ENCODE peak calls at places on chromosomes 11 and 22, in five cellular contexts. Q is IMR-90, L is neuronal stem cell, W is mesenchymal stem cell, N is mesendoderm. F is an unnamed sample.
A peak's percentile ranks its signal among the peaks of the same experiment; 100 is the strongest.

GRCh38 chr11:13338437-13339069 is 61.0 kb downstream of the BMAL1 start:
- DNase-seq in Q (peak; percentile 69), L (no peak), W (peak; percentile 70), N (no peak), F (no peak)

GRCh38 chr11:86486261-86487030 is 111.8 kb downstream of the CCDC81 start:
- DNase-seq in W (no peak), N (peak; percentile 49), L (no peak), Q (no peak), F (no peak)

GRCh38 chr11:115267228-115267627 is 237.0 kb downstream of the CADM1 start:
- DNase-seq in Q (no peak), W (no peak), L (no peak), N (no peak), F (no peak)

GRCh38 chr11:8886332-8886731 is 24.7 kb upstream of the AKIP1 start:
- DNase-seq in Q (peak; percentile 45), L (no peak), W (peak; percentile 29), N (no peak), F (no peak)

GRCh38 chr11:36672815-36673450 is 74.9 kb upstream of the RAG2 start:
- DNase-seq in Q (peak; percentile 58), N (peak; percentile 49), W (peak; percentile 57), L (no peak), F (no peak)

GRCh38 chr11:13210424-13210823 is 67.2 kb upstream of the BMAL1 start:
- DNase-seq in Q (peak; percentile 84), N (peak; percentile 87), W (peak; percentile 76), L (peak; percentile 59), F (peak; percentile 77)

GRCh38 chr22:32850591-32851517 is 49.3 kb downstream of the TIMP3 start:
- DNase-seq in Q (no peak), W (peak; percentile 32), L (no peak), N (no peak), F (peak; percentile 78)

GRCh38 chr11:66106786-66107599 is 36.9 kb downstream of the PACS1 start:
- DNase-seq in L (no peak), N (peak; percentile 60), Q (no peak), W (no peak), F (peak; percentile 26)

GRCh38 chr11:118277312-118277711 is 13.2 kb upstream of the MPZL2 start:
- DNase-seq in N (peak; percentile 55), Q (peak; percentile 36), L (no peak), W (no peak), F (peak; percentile 39)

GRCh38 chr11:73308003-73308962 is at the start of gene ARHGEF17:
- DNase-seq in L (peak; percentile 90), W (peak; percentile 91), Q (peak; percentile 76), N (peak; percentile 91), F (peak; percentile 52)

GRCh38 chr11:1776944-1777715 is 13.4 kb upstream of the CTSD start:
- DNase-seq in L (no peak), N (no peak), Q (no peak), W (no peak), F (no peak)

GRCh38 chr11:64893194-64894069 is 15.0 kb upstream of the EHD1 start:
- DNase-seq in W (no peak), Q (no peak), N (no peak), L (no peak), F (no peak)

GRCh38 chr11:33687733-33688479 is 12.7 kb downstream of the C11orf91 start:
- DNase-seq in L (peak; percentile 57), W (peak; percentile 76), Q (peak; percentile 78), N (peak; percentile 66), F (peak; percentile 53)

GRCh38 chr11:132453411-132453810 is 1078.9 kb downstream of the OPCML start:
- DNase-seq in N (no peak), L (no peak), W (no peak), Q (no peak), F (no peak)

GRCh38 chr22:19434829-19435580 is 2.7 kb downstream of the MRPL40 start:
- DNase-seq in L (no peak), N (no peak), Q (no peak), W (no peak), F (no peak)

GRCh38 chr11:34916810-34917780 is 677 bp downstream of the PDHX start:
- DNase-seq in N (no peak), Q (peak; percentile 30), W (no peak), L (no peak), F (peak; percentile 16)

GRCh38 chr11:110524227-110524626 is 94.5 kb downstream of the FDX1 start:
- DNase-seq in L (no peak), Q (peak; percentile 99), W (peak; percentile 98), N (no peak), F (peak; percentile 29)

GRCh38 chr11:32852142-32852541 is 22.4 kb downstream of the PRRG4 start:
- DNase-seq in Q (peak; percentile 16), N (peak; percentile 8), L (no peak), W (no peak), F (peak; percentile 83)

GRCh38 chr11:115051938-115052590 is 373.7 kb downstream of the NXPE2 start:
- DNase-seq in L (no peak), W (no peak), Q (no peak), N (no peak), F (peak; percentile 73)

GRCh38 chr11:119320593-119321524 is 3.9 kb upstream of the MCAM start:
- DNase-seq in W (peak; percentile 82), L (no peak), N (peak; percentile 86), Q (peak; percentile 65), F (peak; percentile 34)

GRCh38 chr22:33895444-33895843 is 24.8 kb downstream of the LARGE1 start:
- DNase-seq in N (no peak), W (no peak), Q (no peak), L (no peak), F (no peak)

GRCh38 chr22:33897621-33897910 is 22.7 kb downstream of the LARGE1 start:
- DNase-seq in W (no peak), Q (no peak), L (no peak), N (no peak), F (no peak)

GRCh38 chr22:33896801-33897620 is 23.3 kb downstream of the LARGE1 start:
- DNase-seq in W (peak; percentile 31), L (no peak), Q (peak; percentile 45), N (peak; percentile 67), F (no peak)

GRCh38 chr22:33894515-33894914 is 25.8 kb downstream of the LARGE1 start:
- DNase-seq in Q (no peak), W (no peak), L (no peak), N (no peak), F (no peak)

DNA sequence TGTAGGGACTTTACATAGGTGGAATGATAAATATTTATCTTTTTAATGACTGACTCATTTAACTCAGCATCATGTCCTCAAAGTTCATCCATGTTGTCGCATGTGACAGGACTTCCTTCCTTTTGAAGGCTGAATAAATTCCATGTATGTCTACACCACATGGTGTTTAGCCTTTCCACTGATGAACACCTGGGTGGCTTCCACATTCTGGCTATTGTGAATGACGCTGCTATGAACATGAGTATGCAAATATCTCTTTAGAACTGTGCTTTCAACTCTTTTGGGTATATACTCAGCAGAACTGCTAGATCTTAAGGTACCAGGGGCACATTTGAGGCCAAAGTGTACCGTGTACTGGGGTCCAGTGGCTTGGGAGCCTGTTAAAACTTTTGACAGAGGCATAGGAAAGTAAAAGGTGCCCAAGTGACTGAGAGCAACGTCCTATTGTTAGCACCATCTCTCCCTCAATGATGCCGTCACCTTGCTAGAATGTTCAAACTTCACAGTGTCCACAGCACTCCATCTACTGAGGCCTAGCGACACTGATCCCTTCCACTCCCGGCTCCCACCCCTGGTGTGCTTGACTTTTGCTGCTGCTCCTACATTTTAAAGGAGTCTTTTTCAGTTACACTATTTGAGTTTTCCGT is 24.0 kb downstream of the LARGE1 start:
- DNase-seq in Q (no peak), W (no peak), L (no peak), N (no peak), F (no peak)
- H3K4ac ChIP-seq in Q (no peak overlapping the region), W (no peak overlapping the region), L (no peak overlapping the region), N (no peak overlapping the region), F (no peak overlapping the region)

GRCh38 chr11:67503119-67504022 is 1.8 kb downstream of the PITPNM1 start:
- DNase-seq in L (no peak), N (no peak), W (no peak), Q (no peak), F (no peak)
- H3K36me3 ChIP-seq in L (peaks cover 52% of the 10 kb centered on the region), N (no peaks in the 10 kb centered on the region), W (peaks cover 6% of the 10 kb centered on the region), Q (peaks cover 9% of the 10 kb centered on the region), F (peaks cover 45% of the 10 kb centered on the region)

DNA sequence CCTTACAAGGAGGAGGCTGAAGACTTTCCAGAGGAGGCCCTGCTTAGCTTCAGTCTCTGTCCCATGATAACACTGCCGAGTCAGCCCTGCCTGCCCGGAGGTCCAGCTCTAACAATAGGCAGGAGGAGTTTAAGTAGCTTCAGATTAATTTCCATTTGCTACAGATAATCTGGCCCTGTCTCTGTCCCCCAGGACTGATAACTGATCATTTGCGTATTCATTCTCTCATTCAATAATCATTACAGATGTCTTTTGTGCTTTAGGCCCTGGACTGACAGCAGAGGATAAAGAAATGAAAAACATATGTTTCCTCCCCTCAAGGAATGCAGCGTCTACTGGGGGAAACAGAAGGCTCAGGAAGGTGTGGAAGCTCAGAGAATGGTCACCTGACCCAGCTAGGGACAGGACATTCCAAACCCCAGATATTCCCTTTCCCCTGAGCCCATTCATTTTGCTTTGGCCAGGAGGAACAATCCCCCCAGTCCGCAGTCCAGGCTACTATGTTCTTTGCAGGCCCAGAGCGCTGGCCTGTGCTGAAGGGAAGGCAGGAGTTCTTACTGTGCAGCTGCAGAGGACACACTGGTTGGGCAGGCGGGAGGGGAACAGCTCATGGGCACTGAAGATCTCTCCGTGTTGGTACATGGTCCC is 20.8 kb downstream of the CHRDL2 start:
- DNase-seq in N (peak; percentile 71), W (peak; percentile 25), Q (peak; percentile 46), L (no peak), F (peak; percentile 12)
- H3K27ac ChIP-seq in N (no peak overlapping the region), W (no peak overlapping the region), Q (peak overlapping the region; percentile 30), L (no peak overlapping the region), F (no peak overlapping the region)

GRCh38 chr11:129975543-129975942 is 27.1 kb downstream of the PRDM10 start:
- DNase-seq in L (no peak), N (no peak), Q (no peak), W (no peak), F (no peak)
- H3K4ac ChIP-seq in L (no peak overlapping the region), N (no peak overlapping the region), Q (no peak overlapping the region), W (no peak overlapping the region), F (no peak overlapping the region)

DNA sequence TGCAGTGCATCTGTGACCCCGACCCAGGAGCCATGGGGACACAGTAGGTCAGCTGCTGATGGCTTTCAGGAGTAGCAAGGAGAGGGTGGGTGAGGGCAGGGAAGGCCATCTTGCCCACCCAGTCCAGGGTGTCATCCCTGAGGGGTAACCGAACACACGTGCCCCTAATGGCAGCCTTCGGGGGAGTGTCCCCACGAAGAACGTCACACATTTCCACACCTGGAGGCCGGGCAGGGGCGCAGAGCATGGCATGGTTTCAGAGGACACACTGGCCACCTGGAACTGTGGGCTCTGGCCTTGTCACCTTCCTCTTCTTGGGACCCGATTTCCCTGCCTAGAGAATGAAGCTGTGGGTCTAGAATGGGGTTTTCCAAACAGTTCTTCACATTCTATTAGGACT is 19.4 kb upstream of the BAIAP2L2 start:
- DNase-seq in Q (no peak), N (no peak), W (no peak), L (no peak), F (no peak)
- H3K36me3 ChIP-seq in Q (no peaks in the 10 kb centered on the region), N (no peaks in the 10 kb centered on the region), W (no peaks in the 10 kb centered on the region), L (peaks cover 3% of the 10 kb centered on the region), F (no peaks in the 10 kb centered on the region)

F was measured in trophoblast cell.